ENCODE peak calls at places on chromosomes 5 and 9, in ten cellular contexts. One of them, this sample, is unnamed.
A peak's percentile ranks its signal among the peaks of the same experiment; 100 is the strongest.

GRCh38 chr5:175746851-175747250 is 89.0 kb downstream of the HRH2 start:
- DNase-seq in cardiac muscle cell: no peak
- DNase-seq in GM13976: no peak
- DNase-seq in AG20443: no peak
- DNase-seq in MCF 10A: peak; percentile 63
- DNase-seq in GM20000: no peak
- DNase-seq in effector CD4-positive, alpha-beta T cell: no peak
- DNase-seq in epithelial cell of esophagus: peak; percentile 13
- DNase-seq in iris pigment epithelial cell: peak; percentile 35
- DNase-seq in LHCN-M2: no peak
- DNase-seq in this sample: no peak

GRCh38 chr5:103057208-103058130 is 62.5 kb downstream of the GIN1 start:
- DNase-seq in LHCN-M2: peak; percentile 58
- DNase-seq in epithelial cell of esophagus: peak; percentile 77
- DNase-seq in MCF 10A: peak; percentile 46
- DNase-seq in GM13976: no peak
- DNase-seq in GM20000: no peak
- DNase-seq in effector CD4-positive, alpha-beta T cell: no peak
- DNase-seq in AG20443: no peak
- DNase-seq in iris pigment epithelial cell: peak; percentile 70
- DNase-seq in cardiac muscle cell: no peak
- DNase-seq in this sample: no peak

GRCh38 chr5:74272019-74272775 is 368.3 kb downstream of the ENC1 start:
- DNase-seq in epithelial cell of esophagus: peak; percentile 48
- DNase-seq in cardiac muscle cell: no peak
- DNase-seq in AG20443: peak; percentile 71
- DNase-seq in effector CD4-positive, alpha-beta T cell: no peak
- DNase-seq in GM20000: no peak
- DNase-seq in MCF 10A: no peak
- DNase-seq in GM13976: no peak
- DNase-seq in iris pigment epithelial cell: peak; percentile 63
- DNase-seq in LHCN-M2: peak; percentile 22
- DNase-seq in this sample: no peak

GRCh38 chr9:37324261-37324683 is 98.2 kb upstream of the GRHPR start:
- DNase-seq in iris pigment epithelial cell: peak; percentile 23
- DNase-seq in cardiac muscle cell: peak; percentile 62
- DNase-seq in epithelial cell of esophagus: peak; percentile 14
- DNase-seq in GM13976: no peak
- DNase-seq in AG20443: no peak
- DNase-seq in GM20000: peak; percentile 29
- DNase-seq in effector CD4-positive, alpha-beta T cell: no peak
- DNase-seq in MCF 10A: no peak
- DNase-seq in LHCN-M2: no peak
- DNase-seq in this sample: no peak

GRCh38 chr9:109139851-109140250 is 20.1 kb upstream of the TMEM245 start:
- DNase-seq in iris pigment epithelial cell: no peak
- DNase-seq in AG20443: no peak
- DNase-seq in LHCN-M2: no peak
- DNase-seq in effector CD4-positive, alpha-beta T cell: no peak
- DNase-seq in GM20000: no peak
- DNase-seq in MCF 10A: no peak
- DNase-seq in cardiac muscle cell: no peak
- DNase-seq in epithelial cell of esophagus: peak; percentile 71
- DNase-seq in GM13976: no peak
- DNase-seq in this sample: no peak

GRCh38 chr5:164679461-164679860 is 1174.0 kb downstream of the MAT2B start:
- DNase-seq in GM20000: no peak
- DNase-seq in iris pigment epithelial cell: no peak
- DNase-seq in MCF 10A: no peak
- DNase-seq in effector CD4-positive, alpha-beta T cell: no peak
- DNase-seq in GM13976: no peak
- DNase-seq in LHCN-M2: no peak
- DNase-seq in cardiac muscle cell: no peak
- DNase-seq in AG20443: no peak
- DNase-seq in epithelial cell of esophagus: peak; percentile 32
- DNase-seq in this sample: no peak

GRCh38 chr5:126693806-126694205 is 83.1 kb upstream of the LMNB1 start:
- DNase-seq in MCF 10A: no peak
- DNase-seq in GM13976: no peak
- DNase-seq in iris pigment epithelial cell: no peak
- DNase-seq in cardiac muscle cell: no peak
- DNase-seq in AG20443: no peak
- DNase-seq in effector CD4-positive, alpha-beta T cell: no peak
- DNase-seq in epithelial cell of esophagus: no peak
- DNase-seq in GM20000: no peak
- DNase-seq in LHCN-M2: no peak
- DNase-seq in this sample: no peak

GRCh38 chr5:140242099-140242498 is 60.8 kb downstream of the PFDN1 start:
- DNase-seq in iris pigment epithelial cell: no peak
- DNase-seq in LHCN-M2: no peak
- DNase-seq in GM13976: no peak
- DNase-seq in GM20000: no peak
- DNase-seq in MCF 10A: no peak
- DNase-seq in AG20443: no peak
- DNase-seq in effector CD4-positive, alpha-beta T cell: no peak
- DNase-seq in epithelial cell of esophagus: no peak
- DNase-seq in cardiac muscle cell: no peak
- DNase-seq in this sample: no peak

GRCh38 chr5:133520991-133521706 is 91.2 kb downstream of the FSTL4 start:
- DNase-seq in GM20000: no peak
- DNase-seq in GM13976: no peak
- DNase-seq in effector CD4-positive, alpha-beta T cell: no peak
- DNase-seq in epithelial cell of esophagus: no peak
- DNase-seq in MCF 10A: no peak
- DNase-seq in AG20443: no peak
- DNase-seq in iris pigment epithelial cell: no peak
- DNase-seq in cardiac muscle cell: no peak
- DNase-seq in LHCN-M2: no peak
- DNase-seq in this sample: no peak